ENCODE peak calls at places on chromosomes 12 and 14, in five cellular contexts. B is RPMI8226; D is activated CD8-positive, alpha-beta T cell treated with anti-CD3 and anti-CD28 coated beads, Interleukin-2, amount 10 ng/mL, durations not matched to agents 7 days and 5 days; R is glutamatergic neuron; L is NCI-H510A treated with DMSO at 0.1 percent for 48 hours. T is an unnamed sample.

GRCh38 chr14:74946659-74947281 is 8.6 kb downstream of the PGF start:
- DNase-seq in B (no peak), D (no peak), R (no peak), L (no peak), T (no peak)

GRCh38 chr12:68336754-68337343 is 4.7 kb upstream of the MDM1 start:
- DNase-seq in B (no peak), D (no peak), R (no peak), L (no peak), T (no peak)

GRCh38 chr12:112116232-112117060 is 7.9 kb upstream of the NAA25 start:
- DNase-seq in B (no peak), D (peak), R (peak), L (peak), T (peak)

GRCh38 chr12:107488666-107489065 is 196.9 kb upstream of the PWP1 start:
- DNase-seq in B (no peak), D (no peak), R (no peak), L (no peak), T (no peak)

GRCh38 chr14:59631237-59631636 is 54.6 kb upstream of the CCDC175 start:
- DNase-seq in B (no peak), D (no peak), R (peak), L (peak), T (peak)

GRCh38 chr12:70556179-70556869 is 80.9 kb downstream of the PTPRB start:
- DNase-seq in B (no peak), D (no peak), R (no peak), L (no peak), T (no peak)

GRCh38 chr14:20455355-20456300 is 602 bp downstream of the APEX1 start:
- DNase-seq in B (peak), D (no peak), R (no peak), L (peak), T (no peak)

GRCh38 chr12:123113038-123113437 is 37.9 kb downstream of the PITPNM2 start:
- DNase-seq in B (no peak), D (no peak), R (no peak), L (peak), T (no peak)

GRCh38 chr14:105201928-105202513 is 20.9 kb upstream of the NUDT14 start:
- DNase-seq in B (no peak), D (peak), R (peak), L (no peak), T (no peak)

GRCh38 chr12:2295941-2296461 is 243.2 kb downstream of the CACNA1C start:
- DNase-seq in B (no peak), D (no peak), R (no peak), L (no peak), T (no peak)

GRCh38 chr12:39839072-39839471 is 219.5 kb upstream of the ABCD2 start:
- DNase-seq in B (no peak), D (no peak), R (no peak), L (no peak), T (no peak)

GRCh38 chr12:1474059-1474537 is 120.3 kb downstream of the FBXL14 start:
- DNase-seq in B (no peak), D (no peak), R (no peak), L (no peak), T (no peak)

GRCh38 chr14:29191092-29191491 is 424.5 kb downstream of the FOXG1 start:
- DNase-seq in B (no peak), D (no peak), R (no peak), L (no peak), T (no peak)

GRCh38 chr12:120079352-120080042 is 37.1 kb downstream of the RAB35 start:
- DNase-seq in B (no peak), D (no peak), R (no peak), L (no peak), T (no peak)

GRCh38 chr12:54634795-54635194 is at the start of gene LACRT:
- DNase-seq in B (no peak), D (no peak), R (no peak), L (no peak), T (no peak)

GRCh38 chr14:71594828-71595227 is 337.4 kb upstream of the RGS6 start:
- DNase-seq in B (no peak), D (peak), R (no peak), L (no peak), T (no peak)

GRCh38 chr12:66500841-66501240 is 178.0 kb downstream of the GRIP1 start:
- DNase-seq in B (no peak), D (no peak), R (no peak), L (no peak), T (no peak)

GRCh38 chr14:99716850-99717681 is 33.0 kb downstream of the CYP46A1 start:
- DNase-seq in B (no peak), D (peak), R (no peak), L (no peak), T (no peak)

GRCh38 chr12:94175763-94176660 is 27.6 kb downstream of the PLXNC1 start:
- DNase-seq in B (no peak), D (no peak), R (no peak), L (no peak), T (peak)

GRCh38 chr14:33480589-33481184 is 470.2 kb downstream of the EGLN3 start:
- DNase-seq in B (no peak), D (no peak), R (no peak), L (no peak), T (no peak)

GRCh38 chr12:107590369-107591094 is 95.1 kb upstream of the PWP1 start:
- DNase-seq in B (no peak), D (no peak), R (no peak), L (no peak), T (no peak)

GRCh38 chr12:2004113-2004929 is at the start of gene DCP1B:
- DNase-seq in B (peak), D (peak), R (peak), L (peak), T (peak)

GRCh38 chr12:61365001-61365400 is 895.2 kb upstream of the USP15 start:
- DNase-seq in B (peak), D (no peak), R (no peak), L (no peak), T (peak)

GRCh38 chr12:116236148-116236731 is 41.3 kb downstream of the MED13L start:
- DNase-seq in B (peak), D (peak), R (peak), L (peak), T (peak)

GRCh38 chr12:93111791-93112208 is 182.7 kb upstream of the EEA1 start:
- DNase-seq in B (no peak), D (no peak), R (no peak), L (no peak), T (no peak)

GRCh38 chr12:53777936-53778644 is 26.3 kb upstream of the CISTR start:
- DNase-seq in B (no peak), D (no peak), R (no peak), L (no peak), T (no peak)

GRCh38 chr14:68137704-68138619 is 318.4 kb downstream of the RAD51B start:
- DNase-seq in B (no peak), D (no peak), R (peak), L (peak), T (no peak)

GRCh38 chr12:47737936-47738335 is 12.6 kb upstream of the ENDOU start:
- DNase-seq in B (no peak), D (no peak), R (no peak), L (no peak), T (no peak)

GRCh38 chr12:3905664-3906063 is 32.5 kb upstream of the PARP11 start:
- DNase-seq in B (no peak), D (no peak), R (no peak), L (no peak), T (no peak)

GRCh38 chr12:29713729-29714128 is 70.0 kb downstream of the TMTC1 start:
- DNase-seq in B (no peak), D (no peak), R (no peak), L (no peak), T (no peak)

GRCh38 chr12:34294137-34294536 is 271.8 kb downstream of the ALG10 start:
- DNase-seq in B (no peak), D (no peak), R (no peak), L (no peak), T (no peak)

GRCh38 chr12:104057771-104058197 is 6.5 kb upstream of the HCFC2 start:
- DNase-seq in B (peak), D (no peak), R (no peak), L (peak), T (peak)

GRCh38 chr12:100584261-100584660 is 10.8 kb downstream of the GAS2L3 start:
- DNase-seq in B (no peak), D (no peak), R (no peak), L (no peak), T (no peak)

GRCh38 chr14:99395904-99396530 is 84.6 kb downstream of the SETD3 start:
- DNase-seq in B (no peak), D (peak), R (no peak), L (peak), T (no peak)

GRCh38 chr12:132078190-132078589 is 65.9 kb downstream of the DDX51 start:
- DNase-seq in B (no peak), D (no peak), R (no peak), L (no peak), T (no peak)

GRCh38 chr14:90551070-90551704 is 154.4 kb downstream of the CALM1 start:
- DNase-seq in B (no peak), D (no peak), R (no peak), L (no peak), T (no peak)